ENCODE peak calls at places on chromosomes 3 and 15, in ten cellular contexts. U is GM20000, K is mesothelial cell of epicardium, L is Caco-2, M is brain microvascular endothelial cell, Z is heart left ventricle, A is neural crest cell, T is Calu3, J is cardiac muscle cell, S is AG04449. E is an unnamed sample.

GRCh38 chr15:66841953-66842681 is 140.1 kb downstream of the SMAD6 start:
- DNase-seq in U (no peak), K (peak), L (peak), M (peak), Z (peak), A (no peak), T (peak), J (peak), S (peak), E (peak)

GRCh38 chr15:100529556-100529955 is 806 bp upstream of the CERS3 start:
- DNase-seq in U (no peak), K (no peak), L (no peak), M (no peak), Z (no peak), A (no peak), T (no peak), J (no peak), S (no peak), E (no peak)

GRCh38 chr15:90814193-90814811 is 54.1 kb upstream of the FURIN start:
- DNase-seq in U (no peak), K (no peak), L (no peak), M (peak), Z (no peak), A (no peak), T (no peak), J (no peak), S (no peak), E (no peak)

GRCh38 chr15:42001236-42001635 is 19.6 kb downstream of the PLA2G4E start:
- DNase-seq in U (no peak), K (no peak), L (no peak), M (no peak), Z (no peak), A (no peak), T (no peak), J (no peak), S (no peak), E (no peak)

GRCh38 chr3:170178631-170179030 is 2.9 kb downstream of the PHC3 start:
- DNase-seq in U (no peak), K (no peak), L (no peak), M (no peak), Z (no peak), A (no peak), T (no peak), J (no peak), S (no peak), E (no peak)

GRCh38 chr3:190120161-190121060 is at the start of gene P3H2:
- DNase-seq in U (peak), K (peak), L (peak), M (peak), Z (peak), A (peak), T (peak), J (peak), S (no peak), E (peak)

GRCh38 chr3:183438749-183439148 is 10.3 kb upstream of the MCF2L2 start:
- DNase-seq in U (no peak), K (no peak), L (no peak), M (no peak), Z (no peak), A (no peak), T (peak), J (no peak), S (no peak), E (no peak)

GRCh38 chr3:111668912-111669488 is 73.9 kb upstream of the ZBED2 start:
- DNase-seq in U (peak), K (no peak), L (peak), M (no peak), Z (no peak), A (no peak), T (no peak), J (peak), S (no peak), E (peak)

GRCh38 chr3:115469649-115470048 is 153.7 kb upstream of the GAP43 start:
- DNase-seq in U (peak), K (no peak), L (no peak), M (no peak), Z (no peak), A (no peak), T (no peak), J (no peak), S (no peak), E (no peak)

GRCh38 chr3:49785565-49786356 is 581 bp downstream of the IP6K1 start:
- DNase-seq in U (peak), K (peak), L (no peak), M (no peak), Z (no peak), A (no peak), T (peak), J (peak), S (no peak), E (no peak)

GRCh38 chr3:170563712-170564423 is 22.0 kb downstream of the SLC7A14 start:
- DNase-seq in U (peak), K (no peak), L (no peak), M (peak), Z (no peak), A (no peak), T (no peak), J (peak), S (no peak), E (no peak)

GRCh38 chr3:46909535-46910161 is 32.1 kb downstream of the PTH1R start:
- DNase-seq in U (peak), K (peak), L (peak), M (peak), Z (peak), A (peak), T (peak), J (peak), S (peak), E (peak)

GRCh38 chr3:110783541-110783940 is 288.1 kb upstream of the NECTIN3 start:
- DNase-seq in U (no peak), K (no peak), L (no peak), M (no peak), Z (no peak), A (no peak), T (no peak), J (no peak), S (no peak), E (no peak)

GRCh38 chr3:132535575-132536441 is 61.3 kb upstream of the ACKR4 start:
- DNase-seq in U (peak), K (peak), L (peak), M (peak), Z (peak), A (peak), T (peak), J (peak), S (peak), E (peak)

GRCh38 chr3:46184469-46184868 is 23.6 kb downstream of the CCR1 start:
- DNase-seq in U (no peak), K (no peak), L (no peak), M (peak), Z (no peak), A (no peak), T (no peak), J (peak), S (peak), E (no peak)

DNA sequence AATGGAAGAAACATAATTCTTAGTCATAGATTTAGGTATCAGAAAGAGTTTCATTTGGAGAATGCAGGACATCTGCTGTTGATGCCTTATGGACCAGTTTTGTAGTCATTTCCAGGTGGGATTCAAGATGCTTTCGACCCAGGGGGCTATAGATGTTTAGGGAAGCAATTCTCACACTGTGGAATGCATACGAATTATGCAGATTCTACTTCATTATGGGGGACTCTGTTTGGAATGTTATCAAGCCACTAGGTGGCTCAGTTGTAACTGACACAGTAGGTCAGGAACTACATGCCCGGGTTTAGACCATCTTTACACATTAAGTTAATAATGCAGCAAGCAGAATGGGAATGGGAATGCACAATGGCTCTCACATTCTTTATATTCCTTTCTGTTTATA is 1359.8 kb downstream of the ZPLD1 start:
- DNase-seq in U (peak), K (no peak), L (peak), M (no peak), Z (no peak), A (no peak), T (peak), J (no peak), S (no peak), E (no peak)
- TF ChIP-seq CTCF in U (no peak), K (no peak), L (peak), M (peak), Z (no peak), A (peak), T (no peak), J (no peak), S (no peak), E (peak)

DNA sequence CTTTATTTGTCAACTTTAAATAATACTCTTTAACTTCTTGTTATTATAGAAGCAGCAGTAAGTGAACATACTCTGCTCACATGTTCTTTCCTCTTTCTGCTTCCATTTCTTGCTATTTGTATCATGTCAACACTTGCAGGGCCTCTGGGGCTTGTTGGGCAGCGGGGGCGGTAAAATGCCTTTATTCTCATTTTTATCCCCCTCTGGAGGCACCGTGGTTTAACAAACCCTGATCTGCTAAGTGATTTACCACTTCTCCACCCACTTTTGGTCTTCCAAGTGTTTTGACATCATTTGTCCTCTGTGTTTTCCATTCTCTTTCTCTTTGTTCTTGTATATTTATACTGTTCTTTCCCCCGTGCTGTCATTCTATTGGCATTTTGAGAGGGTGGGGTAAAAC is 33.9 kb downstream of the SCN10A start:
- DNase-seq in U (no peak), K (no peak), L (peak), M (no peak), Z (no peak), A (no peak), T (peak), J (peak), S (no peak), E (no peak)
- TF ChIP-seq CTCF in U (no peak), K (no peak), L (no peak), M (no peak), Z (no peak), A (no peak), T (no peak), J (no peak), S (no peak), E (no peak)

GRCh38 chr3:42711491-42712343 is 9.1 kb upstream of the HHATL start:
- DNase-seq in U (no peak), K (peak), L (no peak), M (no peak), Z (peak), A (no peak), T (no peak), J (no peak), S (no peak), E (no peak)
- TF ChIP-seq CTCF in U (no peak), K (no peak), L (peak), M (peak), Z (no peak), A (no peak), T (no peak), J (no peak), S (no peak), E (no peak)

DNA sequence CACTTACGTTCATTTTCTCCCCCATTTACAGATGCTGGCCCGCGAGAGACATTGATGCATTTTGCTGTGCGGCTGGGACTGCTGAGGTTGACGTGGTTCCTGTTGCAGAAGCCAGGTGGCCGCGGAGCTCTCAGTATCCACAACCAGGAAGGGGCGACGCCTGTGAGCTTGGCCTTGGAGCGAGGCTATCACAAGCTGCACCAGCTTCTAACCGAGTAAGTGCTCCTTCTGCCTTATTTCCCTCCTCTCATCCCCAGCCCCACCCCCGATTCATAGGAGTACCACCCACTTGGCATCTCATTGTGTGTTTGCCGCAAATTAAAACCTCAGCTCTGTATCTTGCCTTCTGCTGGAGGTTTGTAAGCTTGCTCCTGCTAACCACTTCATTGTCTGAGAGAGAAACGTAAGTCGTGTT is 163.3 kb downstream of the AKAP13 start:
- DNase-seq in U (no peak), K (no peak), L (no peak), M (no peak), Z (peak), A (no peak), T (peak), J (no peak), S (no peak), E (no peak)
- TF ChIP-seq CTCF in U (no peak), K (no peak), L (no peak), M (no peak), Z (no peak), A (no peak), T (no peak), J (no peak), S (no peak), E (no peak)

DNA sequence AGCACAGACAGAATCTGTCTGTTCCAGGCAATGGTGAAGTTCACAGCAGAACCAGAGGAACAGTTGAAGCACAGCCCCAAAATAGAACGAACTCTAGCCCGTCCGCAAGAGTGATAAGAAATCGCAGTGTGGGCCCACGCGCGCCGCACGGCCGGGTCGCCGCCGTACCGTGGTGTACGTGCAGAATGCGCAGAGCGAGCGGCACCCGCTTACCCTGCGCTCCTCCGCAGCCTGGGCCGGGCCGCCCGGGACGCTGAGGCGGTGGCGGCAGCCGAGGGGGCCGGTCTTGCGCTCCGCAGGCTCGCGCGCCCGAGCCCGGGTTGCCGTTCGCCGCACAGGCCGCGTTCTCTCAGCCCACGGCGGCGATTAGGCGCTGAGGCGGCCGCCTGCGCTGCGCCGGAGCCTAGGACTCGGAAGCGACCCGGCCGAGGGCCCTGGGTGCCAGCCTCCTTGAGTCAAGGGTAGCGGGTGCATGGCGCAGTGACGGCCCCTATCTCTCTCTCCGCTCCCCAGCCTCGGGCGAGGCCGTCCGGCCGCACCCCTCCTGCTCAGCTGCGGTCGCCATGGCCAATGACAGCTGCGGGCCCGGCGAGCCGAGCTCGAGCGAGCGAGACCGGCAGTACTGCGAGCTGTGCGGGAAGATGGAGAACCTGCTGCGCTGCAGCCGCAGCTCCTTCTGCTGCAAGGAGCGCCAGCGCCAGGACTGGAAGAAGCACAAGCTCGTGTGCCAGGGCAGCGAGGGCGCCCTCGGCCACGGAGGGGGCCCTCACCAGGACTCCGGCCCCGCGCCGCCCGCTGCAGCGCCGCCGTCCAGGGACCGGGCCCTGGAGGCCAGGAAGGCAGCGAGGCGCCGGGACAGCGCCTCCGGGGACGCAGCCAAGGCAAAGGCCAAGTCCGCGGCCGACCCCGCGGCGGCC is 20.5 kb downstream of the WDR73 start:
- DNase-seq in U (peak), K (peak), L (peak), M (peak), Z (peak), A (peak), T (peak), J (peak), S (no peak), E (peak)
- TF ChIP-seq CTCF in U (no peak), K (no peak), L (no peak), M (no peak), Z (no peak), A (no peak), T (no peak), J (no peak), S (no peak), E (no peak)

GRCh38 chr3:76683256-76683655 is 356.6 kb upstream of the ROBO2 start:
- DNase-seq in U (no peak), K (no peak), L (no peak), M (no peak), Z (no peak), A (no peak), T (no peak), J (no peak), S (no peak), E (no peak)

GRCh38 chr3:76684946-76685345 is 355.0 kb upstream of the ROBO2 start:
- DNase-seq in U (no peak), K (no peak), L (no peak), M (no peak), Z (no peak), A (no peak), T (no peak), J (no peak), S (no peak), E (no peak)

GRCh38 chr3:76679510-76679909 is 360.4 kb upstream of the ROBO2 start:
- DNase-seq in U (no peak), K (no peak), L (no peak), M (no peak), Z (no peak), A (no peak), T (no peak), J (no peak), S (no peak), E (no peak)
- TF ChIP-seq CTCF in U (no peak), K (no peak), L (no peak), M (no peak), Z (no peak), A (peak), T (no peak), J (no peak), S (no peak), E (no peak)

GRCh38 chr15:61196711-61197110 is 32.4 kb downstream of the RORA start:
- DNase-seq in U (no peak), K (no peak), L (no peak), M (no peak), Z (no peak), A (no peak), T (no peak), J (no peak), S (no peak), E (no peak)

GRCh38 chr15:61196156-61196555 is 32.9 kb downstream of the RORA start:
- DNase-seq in U (no peak), K (no peak), L (no peak), M (no peak), Z (no peak), A (no peak), T (no peak), J (no peak), S (no peak), E (no peak)

GRCh38 chr15:61197187-61197586 is 31.9 kb downstream of the RORA start:
- DNase-seq in U (no peak), K (no peak), L (no peak), M (no peak), Z (no peak), A (no peak), T (no peak), J (no peak), S (no peak), E (no peak)

GRCh38 chr15:61198722-61199121 is 30.4 kb downstream of the RORA start:
- DNase-seq in U (no peak), K (no peak), L (no peak), M (no peak), Z (no peak), A (no peak), T (no peak), J (no peak), S (no peak), E (no peak)

GRCh38 chr15:61195116-61196002 is 33.7 kb downstream of the RORA start:
- DNase-seq in U (peak), K (no peak), L (peak), M (peak), Z (no peak), A (peak), T (no peak), J (peak), S (no peak), E (no peak)
- TF ChIP-seq CTCF in U (peak), K (peak), L (peak), M (peak), Z (peak), A (peak), T (peak), J (peak), S (peak), E (peak)

E was measured in nephron progenitor cell.